ENCODE peak calls at places on chromosome 10, in nine cellular contexts. O, K, H, F, P, L, X, M and Z are unnamed samples.

GRCh38 chr10:5105626-5106025 is 11.4 kb downstream of the AKR1C3 start:
- DNase-seq in O (no peak), K (no peak), H (no peak), F (no peak), P (no peak), L (no peak), X (no peak), M (no peak), Z (no peak)

GRCh38 chr10:8473205-8473604 is 418.7 kb downstream of the GATA3 start:
- DNase-seq in O (no peak), K (no peak), H (no peak), F (no peak), P (no peak), L (no peak), X (no peak), M (no peak), Z (no peak)

GRCh38 chr10:4704034-4704545 is 121.9 kb upstream of the AKR1E2 start:
- DNase-seq in O (no peak), K (no peak), H (peak; percentile 99), F (peak; percentile 34), P (no peak), L (no peak), X (no peak), M (no peak), Z (no peak)

GRCh38 chr10:132861116-132861691 is 75.3 kb upstream of the NKX6-2 start:
- DNase-seq in O (no peak), K (peak; percentile 54), H (no peak), F (no peak), P (peak; percentile 21), L (no peak), X (peak; percentile 2), M (peak; percentile 60), Z (no peak)

GRCh38 chr10:91076991-91077548 is 143.4 kb upstream of the PCGF5 start:
- DNase-seq in O (no peak), K (no peak), H (no peak), F (no peak), P (no peak), L (no peak), X (no peak), M (no peak), Z (no peak)

GRCh38 chr10:91137822-91138221 is 82.6 kb upstream of the PCGF5 start:
- DNase-seq in O (no peak), K (no peak), H (no peak), F (no peak), P (no peak), L (no peak), X (no peak), M (no peak), Z (no peak)

GRCh38 chr10:23094786-23095403 is 484 bp upstream of the MSRB2 start:
- DNase-seq in O (no peak), K (no peak), H (no peak), F (no peak), P (no peak), L (no peak), X (no peak), M (no peak), Z (no peak)

GRCh38 chr10:79904671-79905321 is 44.1 kb downstream of the SFTPD start:
- DNase-seq in O (peak; percentile 42), K (peak; percentile 73), H (peak; percentile 64), F (peak; percentile 63), P (peak; percentile 71), L (peak; percentile 42), X (peak; percentile 80), M (peak; percentile 92), Z (peak; percentile 75)

GRCh38 chr10:50286517-50286916 is 35.2 kb upstream of the ASAH2 start:
- DNase-seq in O (no peak), K (no peak), H (no peak), F (no peak), P (no peak), L (no peak), X (no peak), M (no peak), Z (no peak)

GRCh38 chr10:120828940-120829339 is 22.2 kb upstream of the WDR11 start:
- DNase-seq in O (no peak), K (no peak), H (no peak), F (no peak), P (no peak), L (no peak), X (no peak), M (no peak), Z (no peak)

GRCh38 chr10:59397971-59398370 is 35.6 kb upstream of the FAM13C start:
- DNase-seq in O (no peak), K (no peak), H (no peak), F (no peak), P (no peak), L (no peak), X (no peak), M (no peak), Z (no peak)

GRCh38 chr10:27884185-27884630 is 114.7 kb downstream of the ODAD2 start:
- DNase-seq in O (no peak), K (no peak), H (no peak), F (no peak), P (no peak), L (no peak), X (no peak), M (no peak), Z (no peak)

GRCh38 chr10:30863516-30864210 is 168.0 kb downstream of the ZNF438 start:
- DNase-seq in O (no peak), K (no peak), H (no peak), F (no peak), P (no peak), L (no peak), X (no peak), M (no peak), Z (no peak)

GRCh38 chr10:125201108-125201524 is 40.8 kb upstream of the CTBP2 start:
- DNase-seq in O (no peak), K (no peak), H (peak; percentile 92), F (no peak), P (no peak), L (no peak), X (no peak), M (peak; percentile 81), Z (no peak)

GRCh38 chr10:129641982-129642381 is 174.9 kb downstream of the MGMT start:
- DNase-seq in O (no peak), K (no peak), H (no peak), F (no peak), P (no peak), L (no peak), X (no peak), M (no peak), Z (no peak)

GRCh38 chr10:119443441-119443840 is 99.1 kb downstream of the RGS10 start:
- DNase-seq in O (no peak), K (no peak), H (no peak), F (no peak), P (no peak), L (no peak), X (no peak), M (peak; percentile 70), Z (no peak)

GRCh38 chr10:58982470-58983239 is 193.8 kb upstream of the PHYHIPL start:
- DNase-seq in O (no peak), K (no peak), H (no peak), F (no peak), P (no peak), L (no peak), X (no peak), M (no peak), Z (no peak)

GRCh38 chr10:69516548-69517195 is 56.5 kb downstream of the NEUROG3 start:
- DNase-seq in O (no peak), K (peak; percentile 20), H (no peak), F (no peak), P (no peak), L (no peak), X (no peak), M (peak; percentile 35), Z (no peak)

GRCh38 chr10:101223274-101224059 is 5.8 kb downstream of the LBX1 start:
- DNase-seq in O (no peak), K (no peak), H (no peak), F (no peak), P (peak; percentile 59), L (no peak), X (no peak), M (no peak), Z (no peak)
- H3K4me1 ChIP-seq in O (peaks cover 11% of the 10 kb centered on the region), K (peaks cover 57% of the 10 kb centered on the region), H (peaks cover 40% of the 10 kb centered on the region), F (no peaks in the 10 kb centered on the region), P (no peaks in the 10 kb centered on the region), L (peaks cover 49% of the 10 kb centered on the region), X (peaks cover 43% of the 10 kb centered on the region), M (no peaks in the 10 kb centered on the region), Z (no peaks in the 10 kb centered on the region)

DNA sequence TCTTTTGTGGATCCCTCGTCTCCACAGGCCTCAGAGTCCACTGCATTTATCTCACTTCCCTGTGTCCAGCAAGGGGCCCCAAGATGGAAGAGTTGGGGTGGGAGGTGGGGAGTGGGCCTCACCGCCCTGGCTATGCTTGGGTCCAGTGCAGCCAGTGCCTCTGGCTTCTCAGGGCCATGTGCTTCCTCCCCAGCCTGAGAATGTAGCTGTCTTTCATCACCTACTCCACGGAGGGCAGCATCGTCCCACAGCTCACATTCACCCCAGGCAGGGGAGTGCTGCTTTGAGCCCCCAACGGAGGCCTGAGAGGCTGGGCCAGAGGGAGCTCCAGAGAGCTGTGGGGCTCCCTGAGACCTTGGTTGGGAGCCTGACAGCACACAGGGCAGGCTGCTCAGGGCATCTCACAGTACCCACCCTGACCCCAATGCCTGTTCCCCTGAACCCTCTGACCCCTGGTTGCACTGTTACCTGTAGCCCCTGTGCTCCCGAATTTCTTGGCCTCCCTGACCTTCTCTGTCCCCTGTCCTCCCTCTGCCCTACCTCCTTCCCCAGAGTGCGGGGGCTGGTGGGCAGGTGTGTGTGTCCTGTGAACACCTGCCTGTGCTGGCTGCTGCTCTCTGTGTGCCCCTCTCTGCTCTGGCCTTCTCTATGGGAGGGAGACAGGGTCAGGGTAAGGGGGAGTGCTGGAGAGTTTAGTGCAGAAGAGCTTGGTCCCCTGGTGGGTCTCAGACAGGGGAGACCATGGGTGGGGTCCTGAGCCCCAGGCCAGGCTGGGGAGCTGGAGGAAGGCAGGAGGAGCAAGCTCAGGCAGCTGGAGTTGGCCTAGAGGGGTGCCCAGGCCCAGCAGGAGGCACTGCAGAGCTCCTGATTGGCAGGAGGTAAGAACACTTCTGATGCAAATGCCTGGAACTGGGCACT is 19.6 kb upstream of the ZNF488 start:
- DNase-seq in O (no peak), K (peak; percentile 54), H (no peak), F (no peak), P (peak; percentile 39), L (no peak), X (no peak), M (peak; percentile 51), Z (peak; percentile 26)
- TF ChIP-seq CTCF in O (no peak), K (no peak), H (no peak), F (no peak), P (no peak), L (no peak), X (no peak), M (no peak), Z (no peak)

GRCh38 chr10:62077330-62078015 is 176.0 kb downstream of the ARID5B start:
- DNase-seq in O (no peak), K (no peak), H (no peak), F (no peak), P (no peak), L (no peak), X (no peak), M (no peak), Z (no peak)
- H3K4me1 ChIP-seq in O (peaks cover 11% of the 10 kb centered on the region), K (peaks cover 99% of the 10 kb centered on the region), H (peaks cover 27% of the 10 kb centered on the region), F (peaks cover 9% of the 10 kb centered on the region), P (no peaks in the 10 kb centered on the region), L (peaks cover 11% of the 10 kb centered on the region), X (peaks cover 50% of the 10 kb centered on the region), M (peaks cover 26% of the 10 kb centered on the region), Z (peaks cover 42% of the 10 kb centered on the region)

DNA sequence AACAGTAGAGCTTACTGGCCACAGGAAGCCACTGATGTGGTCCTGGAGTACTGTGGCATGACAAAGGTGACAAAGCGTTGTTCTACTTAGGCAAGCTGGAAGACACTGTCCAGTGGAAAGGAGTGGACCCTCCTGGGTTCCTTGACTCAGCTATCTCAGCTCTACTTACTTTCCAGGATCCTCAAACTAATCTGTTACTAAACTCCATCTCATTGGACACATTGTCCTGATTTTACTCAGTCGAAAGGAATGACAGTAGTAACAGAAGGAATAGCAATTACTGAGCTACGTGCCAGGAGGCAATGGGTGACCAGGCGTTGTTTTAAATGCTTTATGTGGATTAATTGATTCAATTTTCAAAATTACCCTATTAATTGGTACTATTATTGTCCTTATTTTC is 41.6 kb downstream of the ABLIM1 start:
- DNase-seq in O (no peak), K (no peak), H (no peak), F (no peak), P (no peak), L (no peak), X (no peak), M (no peak), Z (no peak)
- TF ChIP-seq CTCF in O (no peak), K (no peak), H (no peak), F (no peak), P (no peak), L (no peak), X (no peak), M (no peak), Z (no peak)